ENCODE peak calls at places on chromosomes 4 and X, in seven cellular contexts. One of them, this sample, is unnamed.

GRCh38 chrX:3820170-3820569 is 106.7 kb upstream of the PRKX start:
- DNase-seq in NCI-H1105: no peak
- DNase-seq in ELF-1: no peak
- DNase-seq in stimulated activated CD4-positive, alpha-beta T cell treated with anti-CD3 and anti-CD28 coated beads, Interleukin-4, amount 100 ng/mL, for 4 hours: no peak
- DNase-seq in dermis blood vessel endothelial cell: no peak
- DNase-seq in anterior cingulate cortex: no peak
- DNase-seq in activated CD4-positive, alpha-beta T cell treated with anti-CD3 and anti-CD28 coated beads, Interleukin-2, amount 50 U/mL, for 48 hours: no peak
- DNase-seq in this sample: no peak

GRCh38 chr4:1557221-1557597 is 126.9 kb downstream of the FAM53A start:
- DNase-seq in ELF-1: no peak
- DNase-seq in NCI-H1105: no peak
- DNase-seq in activated CD4-positive, alpha-beta T cell treated with anti-CD3 and anti-CD28 coated beads, Interleukin-2, amount 50 U/mL, for 48 hours: no peak
- DNase-seq in anterior cingulate cortex: no peak
- DNase-seq in dermis blood vessel endothelial cell: no peak
- DNase-seq in stimulated activated CD4-positive, alpha-beta T cell treated with anti-CD3 and anti-CD28 coated beads, Interleukin-4, amount 100 ng/mL, for 4 hours: no peak
- DNase-seq in this sample: no peak

GRCh38 chr4:159248383-159249178 is 145.7 kb downstream of the RAPGEF2 start:
- DNase-seq in anterior cingulate cortex: no peak
- DNase-seq in activated CD4-positive, alpha-beta T cell treated with anti-CD3 and anti-CD28 coated beads, Interleukin-2, amount 50 U/mL, for 48 hours: no peak
- DNase-seq in ELF-1: no peak
- DNase-seq in stimulated activated CD4-positive, alpha-beta T cell treated with anti-CD3 and anti-CD28 coated beads, Interleukin-4, amount 100 ng/mL, for 4 hours: no peak
- DNase-seq in NCI-H1105: no peak
- DNase-seq in dermis blood vessel endothelial cell: peak; percentile 57
- DNase-seq in this sample: peak; percentile 53

GRCh38 chr4:140622333-140622958 is 53.7 kb upstream of the UCP1 start:
- DNase-seq in NCI-H1105: no peak
- DNase-seq in anterior cingulate cortex: no peak
- DNase-seq in ELF-1: no peak
- DNase-seq in dermis blood vessel endothelial cell: no peak
- DNase-seq in activated CD4-positive, alpha-beta T cell treated with anti-CD3 and anti-CD28 coated beads, Interleukin-2, amount 50 U/mL, for 48 hours: no peak
- DNase-seq in stimulated activated CD4-positive, alpha-beta T cell treated with anti-CD3 and anti-CD28 coated beads, Interleukin-4, amount 100 ng/mL, for 4 hours: no peak
- DNase-seq in this sample: no peak

GRCh38 chr4:146317783-146318182 is 103.4 kb downstream of the REELD1 start:
- DNase-seq in NCI-H1105: no peak
- DNase-seq in anterior cingulate cortex: no peak
- DNase-seq in stimulated activated CD4-positive, alpha-beta T cell treated with anti-CD3 and anti-CD28 coated beads, Interleukin-4, amount 100 ng/mL, for 4 hours: no peak
- DNase-seq in ELF-1: no peak
- DNase-seq in dermis blood vessel endothelial cell: no peak
- DNase-seq in activated CD4-positive, alpha-beta T cell treated with anti-CD3 and anti-CD28 coated beads, Interleukin-2, amount 50 U/mL, for 48 hours: no peak
- DNase-seq in this sample: no peak

GRCh38 chrX:41265615-41266014 is 68.3 kb upstream of the DDX3X start:
- DNase-seq in stimulated activated CD4-positive, alpha-beta T cell treated with anti-CD3 and anti-CD28 coated beads, Interleukin-4, amount 100 ng/mL, for 4 hours: peak; percentile 65
- DNase-seq in dermis blood vessel endothelial cell: no peak
- DNase-seq in NCI-H1105: no peak
- DNase-seq in activated CD4-positive, alpha-beta T cell treated with anti-CD3 and anti-CD28 coated beads, Interleukin-2, amount 50 U/mL, for 48 hours: peak; percentile 33
- DNase-seq in anterior cingulate cortex: peak; percentile 13
- DNase-seq in ELF-1: no peak
- DNase-seq in this sample: no peak

GRCh38 chr4:54879576-54879975 is 221.8 kb downstream of the KIT start:
- DNase-seq in ELF-1: peak; percentile 3
- DNase-seq in stimulated activated CD4-positive, alpha-beta T cell treated with anti-CD3 and anti-CD28 coated beads, Interleukin-4, amount 100 ng/mL, for 4 hours: no peak
- DNase-seq in dermis blood vessel endothelial cell: no peak
- DNase-seq in activated CD4-positive, alpha-beta T cell treated with anti-CD3 and anti-CD28 coated beads, Interleukin-2, amount 50 U/mL, for 48 hours: no peak
- DNase-seq in NCI-H1105: no peak
- DNase-seq in anterior cingulate cortex: no peak
- DNase-seq in this sample: no peak

GRCh38 chr4:154004859-154005520 is 216.1 kb upstream of the SFRP2 start:
- DNase-seq in activated CD4-positive, alpha-beta T cell treated with anti-CD3 and anti-CD28 coated beads, Interleukin-2, amount 50 U/mL, for 48 hours: no peak
- DNase-seq in dermis blood vessel endothelial cell: no peak
- DNase-seq in NCI-H1105: no peak
- DNase-seq in stimulated activated CD4-positive, alpha-beta T cell treated with anti-CD3 and anti-CD28 coated beads, Interleukin-4, amount 100 ng/mL, for 4 hours: no peak
- DNase-seq in anterior cingulate cortex: no peak
- DNase-seq in ELF-1: no peak
- DNase-seq in this sample: no peak

GRCh38 chr4:164943192-164943591 is 34.3 kb downstream of the TRIM61 start:
- DNase-seq in ELF-1: peak; percentile 69
- DNase-seq in NCI-H1105: no peak
- DNase-seq in stimulated activated CD4-positive, alpha-beta T cell treated with anti-CD3 and anti-CD28 coated beads, Interleukin-4, amount 100 ng/mL, for 4 hours: no peak
- DNase-seq in dermis blood vessel endothelial cell: no peak
- DNase-seq in anterior cingulate cortex: no peak
- DNase-seq in activated CD4-positive, alpha-beta T cell treated with anti-CD3 and anti-CD28 coated beads, Interleukin-2, amount 50 U/mL, for 48 hours: no peak
- DNase-seq in this sample: no peak

GRCh38 chrX:16196829-16197228 is 29.5 kb downstream of the MAGEB17 start:
- DNase-seq in ELF-1: no peak
- DNase-seq in anterior cingulate cortex: no peak
- DNase-seq in dermis blood vessel endothelial cell: no peak
- DNase-seq in activated CD4-positive, alpha-beta T cell treated with anti-CD3 and anti-CD28 coated beads, Interleukin-2, amount 50 U/mL, for 48 hours: no peak
- DNase-seq in NCI-H1105: no peak
- DNase-seq in stimulated activated CD4-positive, alpha-beta T cell treated with anti-CD3 and anti-CD28 coated beads, Interleukin-4, amount 100 ng/mL, for 4 hours: no peak
- DNase-seq in this sample: no peak

GRCh38 chr4:100984901-100985300 is 362.4 kb downstream of the PPP3CA start:
- DNase-seq in stimulated activated CD4-positive, alpha-beta T cell treated with anti-CD3 and anti-CD28 coated beads, Interleukin-4, amount 100 ng/mL, for 4 hours: no peak
- DNase-seq in dermis blood vessel endothelial cell: no peak
- DNase-seq in ELF-1: no peak
- DNase-seq in NCI-H1105: no peak
- DNase-seq in activated CD4-positive, alpha-beta T cell treated with anti-CD3 and anti-CD28 coated beads, Interleukin-2, amount 50 U/mL, for 48 hours: no peak
- DNase-seq in anterior cingulate cortex: no peak
- DNase-seq in this sample: peak; percentile 17

GRCh38 chrX:101176439-101176838 is 43.1 kb upstream of the DRP2 start:
- DNase-seq in anterior cingulate cortex: no peak
- DNase-seq in activated CD4-positive, alpha-beta T cell treated with anti-CD3 and anti-CD28 coated beads, Interleukin-2, amount 50 U/mL, for 48 hours: no peak
- DNase-seq in stimulated activated CD4-positive, alpha-beta T cell treated with anti-CD3 and anti-CD28 coated beads, Interleukin-4, amount 100 ng/mL, for 4 hours: no peak
- DNase-seq in NCI-H1105: no peak
- DNase-seq in ELF-1: no peak
- DNase-seq in dermis blood vessel endothelial cell: no peak
- DNase-seq in this sample: no peak

GRCh38 chrX:11196476-11196875 is 85.3 kb downstream of the HCCS start:
- DNase-seq in anterior cingulate cortex: no peak
- DNase-seq in activated CD4-positive, alpha-beta T cell treated with anti-CD3 and anti-CD28 coated beads, Interleukin-2, amount 50 U/mL, for 48 hours: no peak
- DNase-seq in stimulated activated CD4-positive, alpha-beta T cell treated with anti-CD3 and anti-CD28 coated beads, Interleukin-4, amount 100 ng/mL, for 4 hours: no peak
- DNase-seq in NCI-H1105: no peak
- DNase-seq in dermis blood vessel endothelial cell: no peak
- DNase-seq in ELF-1: no peak
- DNase-seq in this sample: no peak

GRCh38 chrX:2325076-2325784 is 175.5 kb downstream of the DHRSX start:
- DNase-seq in dermis blood vessel endothelial cell: peak; percentile 83
- DNase-seq in stimulated activated CD4-positive, alpha-beta T cell treated with anti-CD3 and anti-CD28 coated beads, Interleukin-4, amount 100 ng/mL, for 4 hours: peak; percentile 2
- DNase-seq in activated CD4-positive, alpha-beta T cell treated with anti-CD3 and anti-CD28 coated beads, Interleukin-2, amount 50 U/mL, for 48 hours: peak; percentile 19
- DNase-seq in NCI-H1105: no peak
- DNase-seq in anterior cingulate cortex: no peak
- DNase-seq in ELF-1: peak; percentile 95
- DNase-seq in this sample: peak; percentile 55

GRCh38 chr4:158610790-158611189 is 60.9 kb downstream of the C4orf46 start:
- DNase-seq in activated CD4-positive, alpha-beta T cell treated with anti-CD3 and anti-CD28 coated beads, Interleukin-2, amount 50 U/mL, for 48 hours: no peak
- DNase-seq in dermis blood vessel endothelial cell: no peak
- DNase-seq in anterior cingulate cortex: no peak
- DNase-seq in NCI-H1105: no peak
- DNase-seq in stimulated activated CD4-positive, alpha-beta T cell treated with anti-CD3 and anti-CD28 coated beads, Interleukin-4, amount 100 ng/mL, for 4 hours: no peak
- DNase-seq in ELF-1: no peak
- DNase-seq in this sample: peak; percentile 6

GRCh38 chr4:1535926-1536578 is 129.8 kb upstream of the NKX1-1 start:
- DNase-seq in NCI-H1105: no peak
- DNase-seq in ELF-1: no peak
- DNase-seq in stimulated activated CD4-positive, alpha-beta T cell treated with anti-CD3 and anti-CD28 coated beads, Interleukin-4, amount 100 ng/mL, for 4 hours: no peak
- DNase-seq in activated CD4-positive, alpha-beta T cell treated with anti-CD3 and anti-CD28 coated beads, Interleukin-2, amount 50 U/mL, for 48 hours: no peak
- DNase-seq in dermis blood vessel endothelial cell: no peak
- DNase-seq in anterior cingulate cortex: no peak
- DNase-seq in this sample: no peak

GRCh38 chr4:114600672-114601071 is 2.1 kb downstream of the UGT8 start:
- DNase-seq in dermis blood vessel endothelial cell: no peak
- DNase-seq in NCI-H1105: no peak
- DNase-seq in activated CD4-positive, alpha-beta T cell treated with anti-CD3 and anti-CD28 coated beads, Interleukin-2, amount 50 U/mL, for 48 hours: no peak
- DNase-seq in stimulated activated CD4-positive, alpha-beta T cell treated with anti-CD3 and anti-CD28 coated beads, Interleukin-4, amount 100 ng/mL, for 4 hours: no peak
- DNase-seq in anterior cingulate cortex: no peak
- DNase-seq in ELF-1: no peak
- DNase-seq in this sample: no peak

GRCh38 chrX:37745835-37746234 is 34.0 kb upstream of the CYBB start:
- DNase-seq in anterior cingulate cortex: no peak
- DNase-seq in dermis blood vessel endothelial cell: no peak
- DNase-seq in ELF-1: no peak
- DNase-seq in stimulated activated CD4-positive, alpha-beta T cell treated with anti-CD3 and anti-CD28 coated beads, Interleukin-4, amount 100 ng/mL, for 4 hours: no peak
- DNase-seq in NCI-H1105: no peak
- DNase-seq in activated CD4-positive, alpha-beta T cell treated with anti-CD3 and anti-CD28 coated beads, Interleukin-2, amount 50 U/mL, for 48 hours: no peak
- DNase-seq in this sample: no peak

GRCh38 chr4:61992351-61992750 is 792.2 kb downstream of the ADGRL3 start:
- DNase-seq in NCI-H1105: no peak
- DNase-seq in ELF-1: no peak
- DNase-seq in dermis blood vessel endothelial cell: no peak
- DNase-seq in activated CD4-positive, alpha-beta T cell treated with anti-CD3 and anti-CD28 coated beads, Interleukin-2, amount 50 U/mL, for 48 hours: no peak
- DNase-seq in stimulated activated CD4-positive, alpha-beta T cell treated with anti-CD3 and anti-CD28 coated beads, Interleukin-4, amount 100 ng/mL, for 4 hours: no peak
- DNase-seq in anterior cingulate cortex: no peak
- DNase-seq in this sample: no peak

GRCh38 chr4:111228874-111229273 is 606.0 kb upstream of the PITX2 start:
- DNase-seq in ELF-1: no peak
- DNase-seq in activated CD4-positive, alpha-beta T cell treated with anti-CD3 and anti-CD28 coated beads, Interleukin-2, amount 50 U/mL, for 48 hours: no peak
- DNase-seq in NCI-H1105: no peak
- DNase-seq in stimulated activated CD4-positive, alpha-beta T cell treated with anti-CD3 and anti-CD28 coated beads, Interleukin-4, amount 100 ng/mL, for 4 hours: no peak
- DNase-seq in anterior cingulate cortex: no peak
- DNase-seq in dermis blood vessel endothelial cell: no peak
- DNase-seq in this sample: peak; percentile 21

GRCh38 chrX:77743720-77744119 is 42.3 kb downstream of the ATRX start:
- DNase-seq in ELF-1: peak; percentile 72
- DNase-seq in anterior cingulate cortex: no peak
- DNase-seq in stimulated activated CD4-positive, alpha-beta T cell treated with anti-CD3 and anti-CD28 coated beads, Interleukin-4, amount 100 ng/mL, for 4 hours: no peak
- DNase-seq in dermis blood vessel endothelial cell: no peak
- DNase-seq in NCI-H1105: no peak
- DNase-seq in activated CD4-positive, alpha-beta T cell treated with anti-CD3 and anti-CD28 coated beads, Interleukin-2, amount 50 U/mL, for 48 hours: no peak
- DNase-seq in this sample: no peak

GRCh38 chr4:125283702-125284279 is 31.0 kb upstream of the FAT4 start:
- DNase-seq in NCI-H1105: no peak
- DNase-seq in dermis blood vessel endothelial cell: peak; percentile 56
- DNase-seq in anterior cingulate cortex: no peak
- DNase-seq in activated CD4-positive, alpha-beta T cell treated with anti-CD3 and anti-CD28 coated beads, Interleukin-2, amount 50 U/mL, for 48 hours: no peak
- DNase-seq in stimulated activated CD4-positive, alpha-beta T cell treated with anti-CD3 and anti-CD28 coated beads, Interleukin-4, amount 100 ng/mL, for 4 hours: no peak
- DNase-seq in ELF-1: no peak
- DNase-seq in this sample: peak; percentile 54